ENCODE peak calls at places on chromosomes 13 and 19, in four cellular contexts. C is H9, H is IMR-90, L is H1. X is an unnamed sample.

GRCh38 chr13:45875951-45876350 is 24.4 kb upstream of the SIAH3 start:
- DNase-seq in L (no peak), H (no peak), C (no peak), X (peak; percentile 44)

GRCh38 chr13:78247362-78247761 is 328.7 kb upstream of the EDNRB start:
- DNase-seq in C (no peak), L (no peak), H (no peak), X (no peak)

GRCh38 chr13:42539670-42540069 is 34.3 kb upstream of the TNFSF11 start:
- DNase-seq in C (peak; percentile 37), H (no peak), L (peak; percentile 17), X (peak; percentile 46)

GRCh38 chr13:50129923-50130685 is 114.9 kb downstream of the KCNRG start:
- DNase-seq in H (no peak), L (no peak), C (peak; percentile 64), X (peak; percentile 57)

GRCh38 chr13:95209109-95209508 is 92.1 kb downstream of the ABCC4 start:
- DNase-seq in L (no peak), C (no peak), H (no peak), X (no peak)

GRCh38 chr19:39438270-39438934 is 2.7 kb upstream of the RPS16 start:
- DNase-seq in C (no peak), L (no peak), H (peak; percentile 67), X (peak; percentile 71)

GRCh38 chr19:3346677-3347353 is 19.6 kb upstream of the NFIC start:
- DNase-seq in H (no peak), L (no peak), C (no peak), X (no peak)

GRCh38 chr19:35232912-35233311 is 4.4 kb upstream of the FAM187B start:
- DNase-seq in L (no peak), C (no peak), H (no peak), X (no peak)

GRCh38 chr13:21504379-21504778 is 45.3 kb upstream of the ZDHHC20 start:
- DNase-seq in C (no peak), L (no peak), H (no peak), X (no peak)

GRCh38 chr19:42113641-42114348 is 18.5 kb downstream of the POU2F2 start:
- DNase-seq in H (peak; percentile 99), L (peak; percentile 56), C (peak; percentile 80), X (peak; percentile 96)

GRCh38 chr13:44904982-44905381 is 84.3 kb downstream of the NUFIP1 start:
- DNase-seq in H (peak; percentile 97), C (no peak), L (no peak), X (no peak)

GRCh38 chr13:46354143-46355087 is 32.6 kb downstream of the RUBCNL start:
- DNase-seq in C (no peak), L (no peak), H (peak; percentile 88), X (no peak)

GRCh38 chr13:40271931-40272775 is 394.3 kb downstream of the FOXO1 start:
- DNase-seq in C (no peak), L (no peak), H (peak; percentile 22), X (peak; percentile 23)

GRCh38 chr13:95624020-95624419 is 20.5 kb downstream of the DZIP1 start:
- DNase-seq in L (no peak), H (peak; percentile 64), C (peak; percentile 36), X (peak; percentile 82)

DNA sequence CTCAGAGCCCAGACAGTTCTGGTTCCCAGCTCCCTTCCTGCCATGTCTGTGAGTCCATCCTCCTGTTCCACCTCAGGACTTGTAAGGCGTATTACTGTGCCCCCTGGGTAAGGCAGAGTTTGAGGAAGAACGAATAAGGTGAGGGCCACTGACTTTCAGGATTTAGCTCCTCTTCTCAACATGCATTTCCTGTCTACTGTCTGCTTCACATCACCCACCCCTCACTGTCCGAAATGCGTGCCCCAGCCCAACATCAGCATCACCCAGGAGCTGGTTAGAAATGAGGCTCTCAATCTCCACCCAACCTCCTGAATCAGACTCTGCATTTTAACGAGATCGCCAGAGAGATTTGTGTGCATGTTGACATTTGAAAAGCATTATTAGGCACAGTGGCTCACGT is 44.4 kb downstream of the IRS2 start:
- DNase-seq in C (no peak), H (no peak), L (no peak), X (no peak)
- H3K56ac ChIP-seq in C (no peak overlapping the region), H (no peak overlapping the region), L (no peak overlapping the region), X (no peak overlapping the region)

GRCh38 chr19:46350758-46351159 is 3.9 kb downstream of the PPP5C start:
- DNase-seq in L (no peak), H (no peak), C (no peak), X (no peak)
- H3K4me1 ChIP-seq in L (peaks cover 6% of the 10 kb centered on the region), H (peaks cover 18% of the 10 kb centered on the region), C (peaks cover 3% of the 10 kb centered on the region), X (peaks cover 6% of the 10 kb centered on the region)

DNA sequence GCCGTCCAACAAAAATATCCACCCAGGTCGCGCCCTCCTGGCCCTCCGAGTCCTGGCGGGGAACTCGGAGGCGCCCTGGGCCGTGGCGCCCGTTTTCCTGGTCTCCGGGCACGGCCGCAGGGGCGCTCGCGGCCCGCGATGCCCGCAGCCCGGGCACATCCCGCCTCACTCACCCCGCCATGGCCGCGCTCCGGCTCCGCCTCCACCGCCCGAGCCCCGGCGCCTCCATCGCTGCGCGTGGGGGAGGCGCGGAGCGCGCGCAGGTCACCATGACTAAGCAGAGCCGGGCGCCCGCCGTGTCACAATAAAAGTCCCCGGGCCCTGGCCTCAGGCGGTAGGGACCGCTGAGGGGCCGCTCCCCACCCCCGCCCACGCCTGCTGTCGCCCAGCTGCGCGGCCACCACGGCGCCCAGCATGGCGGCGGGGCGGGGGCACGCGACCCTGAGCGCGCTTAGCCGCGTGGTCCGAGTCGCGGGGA is 593 bp downstream of the KEAP1 start:
- DNase-seq in H (peak; percentile 85), C (peak; percentile 86), L (peak; percentile 73), X (peak; percentile 94)
- H4K8ac ChIP-seq in H (peak overlapping the region; percentile 97), C (no peak overlapping the region), L (peak overlapping the region; percentile 97), X (peak overlapping the region; percentile 100)

GRCh38 chr19:33388817-33389573 is 15.5 kb downstream of the CEBPG start:
- DNase-seq in C (no peak), L (no peak), H (no peak), X (no peak)
- H3K56ac ChIP-seq in C (no peak overlapping the region), L (no peak overlapping the region), H (no peak overlapping the region), X (no peak overlapping the region)

DNA sequence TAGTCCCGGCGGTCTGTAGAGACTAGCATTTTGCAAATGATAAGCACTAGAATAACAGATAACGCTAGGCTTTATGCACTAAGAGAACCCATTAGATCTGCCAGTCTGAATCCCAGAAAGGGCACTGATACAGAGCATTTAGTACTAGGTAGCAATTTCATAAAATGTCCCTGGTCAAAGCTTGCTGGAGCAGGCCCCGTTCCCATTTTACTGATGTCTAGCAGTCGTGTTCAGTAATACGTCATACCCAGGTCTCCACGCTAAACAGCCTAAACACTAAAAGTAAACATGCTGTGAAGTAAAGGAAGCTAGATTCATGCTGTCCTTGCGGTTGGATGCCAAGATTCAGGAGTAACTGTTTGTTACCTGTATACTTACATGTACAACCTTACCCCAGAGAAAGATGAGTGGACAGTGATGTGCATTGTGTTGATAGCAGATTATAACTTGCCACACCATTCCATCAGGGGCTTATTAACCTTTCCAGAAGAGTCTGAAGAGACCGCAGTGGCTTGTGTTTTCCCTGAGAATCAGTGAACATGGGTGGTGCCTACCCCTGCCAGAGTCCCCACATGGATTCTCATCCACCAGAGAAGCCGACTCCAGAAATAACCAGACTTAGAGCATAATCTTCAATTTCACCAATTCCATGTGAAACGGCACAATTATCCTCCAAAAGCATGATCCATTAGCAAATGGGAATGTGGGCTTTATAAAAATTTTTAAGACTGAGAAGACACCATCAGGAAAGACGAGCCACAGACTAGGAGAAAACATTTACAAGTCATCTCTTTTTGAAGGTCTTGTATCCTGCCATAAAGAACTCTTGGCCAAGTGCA is 3.4 kb upstream of the RPS11 start:
- DNase-seq in L (no peak), C (no peak), H (peak; percentile 27), X (no peak)
- H3K4me1 ChIP-seq in L (peaks cover 7% of the 10 kb centered on the region), C (no peaks in the 10 kb centered on the region), H (peaks cover 12% of the 10 kb centered on the region), X (peaks cover 7% of the 10 kb centered on the region)

GRCh38 chr13:48303331-48304131 is at the start of gene RB1:
- DNase-seq in L (no peak), H (peak; percentile 87), C (peak; percentile 71), X (peak; percentile 82)
- H4K8ac ChIP-seq in L (peak within 1 kb of the TSS; percentile 98), H (peak within 1 kb of the TSS; percentile 96), C (no peak within 1 kb of the TSS), X (peak within 1 kb of the TSS; percentile 7)

X was measured in mesendoderm.